ENCODE peak calls at places on chromosomes 6 and 20, in ten cellular contexts. C, Z, Q, O, L, G, W, A, I and V are unnamed samples.

GRCh38 chr6:3977875-3978711 is 100.8 kb downstream of the FAM217A start:
- DNase-seq in G (peak; percentile 70), L (peak; percentile 94), W (peak; percentile 91), Z (peak; percentile 94), O (peak; percentile 8), I (peak; percentile 93), Q (no peak), A (peak; percentile 78), C (peak; percentile 68), V (peak; percentile 78)

GRCh38 chr20:50144362-50144761 is 9.2 kb downstream of the PEDS1 start:
- DNase-seq in O (no peak), A (peak; percentile 90), I (peak; percentile 99), C (no peak), L (peak; percentile 96), W (peak; percentile 98), G (peak; percentile 83), Z (peak; percentile 98), Q (no peak), V (peak; percentile 99)

GRCh38 chr6:73282876-73283275 is 19.9 kb upstream of the KHDC1 start:
- DNase-seq in L (no peak), G (no peak), A (no peak), C (no peak), Q (no peak), Z (no peak), W (no peak), O (no peak), I (no peak), V (no peak)

GRCh38 chr20:35773154-35773751 is 1.4 kb downstream of the PHF20 start:
- DNase-seq in O (no peak), L (peak; percentile 26), Z (no peak), G (no peak), A (no peak), Q (no peak), W (peak; percentile 52), I (peak; percentile 40), C (peak; percentile 56), V (no peak)

GRCh38 chr20:9490171-9490570 is 24.2 kb upstream of the LAMP5 start:
- DNase-seq in A (no peak), Q (no peak), L (peak; percentile 34), O (no peak), W (no peak), Z (no peak), C (no peak), G (no peak), I (no peak), V (no peak)

GRCh38 chr6:56432194-56432593 is 184.8 kb upstream of the COL21A1 start:
- DNase-seq in Q (no peak), C (no peak), Z (no peak), O (no peak), L (no peak), I (no peak), G (no peak), W (no peak), A (no peak), V (no peak)

GRCh38 chr6:37777272-37777736 is 42.2 kb upstream of the ZFAND3 start:
- DNase-seq in W (no peak), I (no peak), C (no peak), Q (no peak), G (no peak), Z (no peak), A (no peak), L (no peak), O (no peak), V (no peak)

GRCh38 chr6:43020847-43021246 is 576 bp upstream of the RRP36 start:
- DNase-seq in I (no peak), Q (no peak), L (peak; percentile 18), G (no peak), O (no peak), Z (no peak), C (no peak), A (no peak), W (peak; percentile 40), V (no peak)

GRCh38 chr6:134519456-134519855 is 201.5 kb upstream of the SGK1 start:
- DNase-seq in A (no peak), Z (no peak), W (peak; percentile 75), Q (peak; percentile 8), L (no peak), C (peak; percentile 59), O (peak; percentile 20), G (no peak), I (no peak), V (no peak)

GRCh38 chr6:161139766-161140553 is 133.9 kb downstream of the AGPAT4 start:
- DNase-seq in G (peak; percentile 55), I (no peak), A (no peak), W (no peak), Z (no peak), O (no peak), Q (no peak), C (no peak), L (no peak), V (no peak)

GRCh38 chr20:48847498-48848205 is 19.9 kb upstream of the PREX1 start:
- DNase-seq in Q (no peak), A (no peak), L (no peak), O (no peak), C (no peak), G (no peak), I (peak; percentile 57), Z (no peak), W (no peak), V (no peak)

GRCh38 chr6:20350215-20350614 is 51.5 kb upstream of the E2F3 start:
- DNase-seq in G (no peak), I (no peak), L (peak; percentile 60), Q (no peak), O (no peak), W (peak; percentile 1), C (no peak), Z (peak; percentile 7), A (no peak), V (no peak)

GRCh38 chr20:63406617-63407245 is 45.6 kb upstream of the CHRNA4 start:
- DNase-seq in G (no peak), I (no peak), C (no peak), W (no peak), Z (no peak), A (no peak), O (no peak), L (no peak), Q (no peak), V (no peak)

GRCh38 chr6:109455161-109455501 is 441 bp downstream of the MICAL1 start:
- DNase-seq in I (no peak), A (peak; percentile 30), L (no peak), Z (no peak), G (no peak), Q (no peak), C (peak; percentile 63), O (no peak), W (no peak), V (no peak)

GRCh38 chr6:68126089-68126749 is 508.9 kb upstream of the ADGRB3 start:
- DNase-seq in O (no peak), Q (no peak), C (no peak), I (no peak), L (no peak), Z (no peak), A (no peak), G (no peak), W (no peak), V (no peak)

GRCh38 chr20:22055981-22056380 is 350.5 kb downstream of the PAX1 start:
- DNase-seq in Z (no peak), Q (no peak), O (no peak), G (no peak), C (no peak), A (no peak), I (no peak), L (no peak), W (no peak), V (no peak)

GRCh38 chr6:40627316-40627715 is 40.2 kb upstream of the LRFN2 start:
- DNase-seq in O (no peak), W (no peak), I (no peak), C (no peak), L (peak; percentile 74), Z (no peak), A (no peak), G (no peak), Q (no peak), V (no peak)

GRCh38 chr6:161480416-161481165 is 206.7 kb upstream of the AGPAT4 start:
- DNase-seq in W (no peak), Z (no peak), O (no peak), A (no peak), G (no peak), L (no peak), C (no peak), Q (no peak), I (no peak), V (no peak)

GRCh38 chr6:19444481-19444880 is 392.7 kb upstream of the ID4 start:
- DNase-seq in A (no peak), W (peak; percentile 54), G (peak; percentile 56), L (no peak), C (no peak), Z (no peak), O (no peak), I (peak; percentile 65), Q (no peak), V (no peak)

GRCh38 chr6:168823397-168824020 is 382.5 kb downstream of the SMOC2 start:
- DNase-seq in W (peak; percentile 11), C (no peak), Z (no peak), I (no peak), G (no peak), Q (no peak), O (no peak), L (no peak), A (no peak), V (no peak)

GRCh38 chr6:80341330-80341729 is 234.9 kb downstream of the BCKDHB start:
- DNase-seq in O (no peak), G (no peak), Z (peak; percentile 65), C (no peak), A (peak; percentile 19), Q (no peak), W (no peak), L (peak; percentile 48), I (peak; percentile 17), V (no peak)

GRCh38 chr6:17580518-17581048 is 19.5 kb upstream of the FAM8A1 start:
- DNase-seq in L (peak; percentile 57), A (peak; percentile 44), O (no peak), I (peak; percentile 22), C (peak; percentile 63), G (peak; percentile 83), Q (peak; percentile 35), W (peak; percentile 59), Z (no peak), V (no peak)

GRCh38 chr6:85127179-85127498 is 322.7 kb upstream of the NT5E start:
- DNase-seq in C (no peak), I (no peak), W (no peak), Q (no peak), G (no peak), L (no peak), O (no peak), Z (no peak), A (no peak), V (no peak)

GRCh38 chr6:44828780-44829179 is 441.3 kb downstream of the CDC5L start:
- DNase-seq in I (no peak), W (no peak), C (no peak), L (no peak), Z (no peak), A (no peak), O (no peak), G (no peak), Q (no peak), V (no peak)

GRCh38 chr6:39370021-39370420 is 47.5 kb upstream of the KCNK16 start:
- DNase-seq in W (no peak), O (no peak), C (no peak), G (no peak), Q (no peak), I (no peak), A (no peak), L (no peak), Z (no peak), V (no peak)

GRCh38 chr6:13538084-13538483 is 36.3 kb upstream of the SIRT5 start:
- DNase-seq in I (peak; percentile 78), L (peak; percentile 51), C (no peak), O (no peak), Z (peak; percentile 24), W (peak; percentile 74), Q (no peak), G (no peak), A (peak; percentile 73), V (peak; percentile 34)